ENCODE peak calls at places on chromosomes 2 and 18, in four cellular contexts. H is WTC11; D is NCI-H1105 treated with DMSO at 0.1 percent for 48 hours; T is stimulated activated CD4-positive, alpha-beta T cell treated with anti-CD3 and anti-CD28 coated beads, Interleukin-4, amount 100 ng/mL, for 4 hours. M is an unnamed sample.

GRCh38 chr18:40577255-40577654 is 1377.8 kb upstream of the PIK3C3 start:
- DNase-seq in H (no peak), D (peak; percentile 12), T (no peak), M (no peak)

GRCh38 chr2:215356948-215357461 is 45.1 kb downstream of the ATIC start:
- DNase-seq in H (no peak), D (no peak), T (no peak), M (no peak)

GRCh38 chr2:84085562-84085961 is 373.5 kb downstream of the SUCLG1 start:
- DNase-seq in H (no peak), D (no peak), T (no peak), M (no peak)

GRCh38 chr18:33577688-33578370 is at the start of gene ASXL3:
- DNase-seq in H (peak; percentile 31), D (peak; percentile 43), T (no peak), M (no peak)

GRCh38 chr2:197873293-197873701 is 68.9 kb downstream of the PLCL1 start:
- DNase-seq in H (peak; percentile 19), D (no peak), T (no peak), M (no peak)

GRCh38 chr18:49628119-49628518 is 66.3 kb downstream of the LIPG start:
- DNase-seq in H (no peak), D (no peak), T (no peak), M (no peak)

GRCh38 chr2:112803691-112804521 is 19.6 kb upstream of the IL1A start:
- DNase-seq in H (no peak), D (no peak), T (no peak), M (no peak)

GRCh38 chr2:42049411-42050349 is 1.9 kb downstream of the PKDCC start:
- DNase-seq in H (no peak), D (no peak), T (no peak), M (no peak)

GRCh38 chr2:205776139-205776538 is 93.8 kb downstream of the NRP2 start:
- DNase-seq in H (peak; percentile 95), D (no peak), T (no peak), M (peak; percentile 37)

GRCh38 chr18:79884296-79884962 is 67.0 kb downstream of the SLC66A2 start:
- DNase-seq in H (no peak), D (no peak), T (no peak), M (no peak)

GRCh38 chr2:7145707-7146106 is 228.5 kb downstream of the RNF144A start:
- DNase-seq in H (no peak), D (no peak), T (no peak), M (no peak)

GRCh38 chr2:200492656-200493055 is 17.2 kb downstream of the KCTD18 start:
- DNase-seq in H (no peak), D (no peak), T (no peak), M (no peak)

GRCh38 chr2:88090446-88091283 is 23.0 kb downstream of the SMYD1 start:
- DNase-seq in H (no peak), D (no peak), T (peak; percentile 76), M (no peak)

GRCh38 chr2:215851091-215851490 is 162.3 kb downstream of the MREG start:
- DNase-seq in H (no peak), D (no peak), T (no peak), M (no peak)

GRCh38 chr2:85851253-85851955 is 37.4 kb downstream of the ST3GAL5 start:
- DNase-seq in H (no peak), D (no peak), T (no peak), M (no peak)

GRCh38 chr2:236706288-236706687 is 136.7 kb downstream of the ACKR3 start:
- DNase-seq in H (no peak), D (peak; percentile 66), T (no peak), M (no peak)

GRCh38 chr2:235494716-235495372 is 1.0 kb downstream of the AGAP1 start:
- DNase-seq in H (no peak), D (peak; percentile 4), T (no peak), M (no peak)

GRCh38 chr2:15747698-15748471 is 156.2 kb downstream of the DDX1 start:
- DNase-seq in H (peak; percentile 72), D (no peak), T (no peak), M (no peak)

GRCh38 chr18:55317832-55318231 is 270.2 kb downstream of the TCF4 start:
- DNase-seq in H (no peak), D (peak; percentile 93), T (no peak), M (no peak)

GRCh38 chr2:26562811-26563645 is 78.1 kb downstream of the CIB4 start:
- DNase-seq in H (no peak), D (peak; percentile 66), T (no peak), M (no peak)

GRCh38 chr18:53281406-53281805 is 941.4 kb downstream of the DCC start:
- DNase-seq in H (no peak), D (no peak), T (no peak), M (no peak)

GRCh38 chr2:240953426-240954425 is 44.7 kb upstream of the SNED1 start:
- DNase-seq in H (no peak), D (no peak), T (no peak), M (peak; percentile 9)

GRCh38 chr2:69577467-69578200 is 65.9 kb downstream of the AAK1 start:
- DNase-seq in H (no peak), D (no peak), T (no peak), M (no peak)

GRCh38 chr2:55175254-55176093 is 56.6 kb downstream of the CLHC1 start:
- DNase-seq in H (no peak), D (peak; percentile 34), T (no peak), M (no peak)

GRCh38 chr2:19648583-19648982 is 253.2 kb downstream of the TTC32 start:
- DNase-seq in H (no peak), D (no peak), T (no peak), M (no peak)

GRCh38 chr18:22378672-22379282 is 38.9 kb downstream of the CTAGE1 start:
- DNase-seq in H (peak; percentile 39), D (no peak), T (no peak), M (no peak)